ENCODE peak calls at places on chromosomes 2 and 18, in four cellular contexts. B is K562, F is GM12878, Q is HepG2. W is an unnamed sample.

GRCh38 chr18:38011446-38011845 is 445.8 kb upstream of the CELF4 start:
- DNase-seq in Q (no peak), B (no peak), F (no peak), W (no peak)

GRCh38 chr2:83827618-83828017 is 631.5 kb downstream of the SUCLG1 start:
- DNase-seq in F (no peak), B (no peak), Q (no peak), W (no peak)

GRCh38 chr2:238552226-238552625 is 125.5 kb downstream of the ASB1 start:
- DNase-seq in F (no peak), Q (no peak), B (no peak), W (no peak)

GRCh38 chr18:26335139-26335933 is 109.1 kb downstream of the TAF4B start:
- DNase-seq in B (no peak), Q (no peak), F (no peak), W (no peak)

GRCh38 chr2:135985018-135985825 is at the start of gene DARS1:
- DNase-seq in Q (peak; percentile 96), B (peak; percentile 93), F (peak; percentile 79), W (peak; percentile 82)

GRCh38 chr2:43495727-43496126 is 100.1 kb downstream of the THADA start:
- DNase-seq in F (no peak), B (no peak), Q (no peak), W (no peak)

GRCh38 chr18:37393945-37394609 is 171.5 kb downstream of the CELF4 start:
- DNase-seq in Q (no peak), F (no peak), B (peak; percentile 77), W (peak; percentile 43)

GRCh38 chr18:8754995-8755955 is 49.9 kb downstream of the MTCL1 start:
- DNase-seq in B (no peak), F (peak; percentile 7), Q (no peak), W (no peak)

GRCh38 chr2:175251425-175252041 is 70.0 kb upstream of the ATP5MC3 start:
- DNase-seq in Q (peak; percentile 36), B (peak; percentile 36), F (no peak), W (peak; percentile 46)

GRCh38 chr18:55275042-55275897 is 312.7 kb downstream of the TCF4 start:
- DNase-seq in F (no peak), B (peak; percentile 19), Q (no peak), W (peak; percentile 23)

GRCh38 chr2:97698530-97698929 is 14.8 kb upstream of the ZAP70 start:
- DNase-seq in F (no peak), B (no peak), Q (no peak), W (no peak)

GRCh38 chr2:107091163-107091864 is 205.3 kb upstream of the ST6GAL2 start:
- DNase-seq in B (no peak), F (no peak), Q (no peak), W (peak; percentile 3)

GRCh38 chr2:189835855-189836558 is 51.8 kb downstream of the PMS1 start:
- DNase-seq in F (no peak), Q (no peak), B (no peak), W (peak; percentile 31)

GRCh38 chr2:76197428-76197827 is 486.7 kb upstream of the GCFC2 start:
- DNase-seq in Q (no peak), B (no peak), F (no peak), W (no peak)

GRCh38 chr2:218290316-218291261 is 1.7 kb downstream of the TMBIM1 start:
- DNase-seq in F (peak; percentile 80), B (no peak), Q (no peak), W (no peak)

GRCh38 chr2:15186118-15186517 is 375.0 kb downstream of the NBAS start:
- DNase-seq in B (no peak), Q (no peak), F (no peak), W (no peak)

GRCh38 chr2:15184491-15184890 is 376.6 kb downstream of the NBAS start:
- DNase-seq in Q (no peak), B (no peak), F (no peak), W (no peak)

GRCh38 chr2:15191801-15192200 is 369.3 kb downstream of the NBAS start:
- DNase-seq in B (peak; percentile 45), F (no peak), Q (no peak), W (no peak)

DNA sequence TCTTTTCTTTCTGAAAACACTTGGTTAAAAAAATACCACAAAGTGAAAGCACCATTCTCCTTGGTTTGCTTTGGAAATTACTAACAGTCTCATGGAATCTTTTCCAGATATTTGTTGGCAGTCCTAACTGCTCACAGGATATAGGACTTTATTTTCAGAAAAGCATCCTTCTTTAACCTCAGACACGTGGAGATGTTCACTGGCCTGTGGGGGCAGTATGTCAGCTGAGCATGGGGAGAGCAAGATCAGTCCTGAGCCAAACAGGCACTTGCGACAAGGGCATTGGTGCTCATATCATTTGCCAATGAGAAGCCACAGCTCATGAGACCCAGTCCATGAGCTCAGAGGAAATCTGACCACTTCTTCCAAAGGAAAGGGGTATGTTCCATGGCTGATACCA is 371.9 kb downstream of the NBAS start:
- DNase-seq in Q (no peak), F (no peak), B (no peak), W (no peak)
- TF ChIP-seq POLR2AphosphoS2 in Q (no peak), F (no peak), B (no peak), W (no peak)

GRCh38 chr2:85448840-85449588 is 30.5 kb downstream of the SH2D6 start:
- DNase-seq in F (no peak), B (no peak), Q (no peak), W (no peak)

GRCh38 chr2:85457043-85457442 is 38.5 kb downstream of the SH2D6 start:
- DNase-seq in F (no peak), Q (no peak), B (no peak), W (no peak)

GRCh38 chr2:85447222-85447585 is 28.7 kb downstream of the SH2D6 start:
- DNase-seq in B (no peak), Q (no peak), F (no peak), W (no peak)

GRCh38 chr2:85455552-85456090 is 37.1 kb downstream of the SH2D6 start:
- DNase-seq in F (no peak), B (no peak), Q (peak; percentile 44), W (no peak)

DNA sequence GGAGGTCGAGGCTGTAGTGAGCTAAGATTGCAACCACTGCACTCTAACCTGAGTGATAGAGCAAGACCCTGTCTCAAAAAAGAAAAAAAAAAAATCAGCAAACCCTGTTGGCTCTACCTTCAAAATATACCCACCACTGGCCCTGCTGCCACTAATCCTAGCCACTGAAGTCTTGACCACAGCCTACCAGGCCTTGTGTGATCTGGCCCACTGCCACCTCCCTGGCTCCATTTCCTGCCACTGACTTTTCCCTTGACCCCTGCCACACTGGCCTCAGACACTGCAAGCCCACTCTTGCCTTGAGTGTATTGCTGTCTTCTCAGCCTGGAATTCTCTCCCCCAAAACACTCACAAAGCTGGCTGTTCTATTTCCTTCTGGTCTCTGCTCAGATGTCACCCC is 33.7 kb downstream of the SH2D6 start:
- DNase-seq in B (no peak), F (no peak), Q (no peak), W (no peak)
- TF ChIP-seq POLR2AphosphoS2 in B (no peak), F (no peak), Q (no peak), W (no peak)

DNA sequence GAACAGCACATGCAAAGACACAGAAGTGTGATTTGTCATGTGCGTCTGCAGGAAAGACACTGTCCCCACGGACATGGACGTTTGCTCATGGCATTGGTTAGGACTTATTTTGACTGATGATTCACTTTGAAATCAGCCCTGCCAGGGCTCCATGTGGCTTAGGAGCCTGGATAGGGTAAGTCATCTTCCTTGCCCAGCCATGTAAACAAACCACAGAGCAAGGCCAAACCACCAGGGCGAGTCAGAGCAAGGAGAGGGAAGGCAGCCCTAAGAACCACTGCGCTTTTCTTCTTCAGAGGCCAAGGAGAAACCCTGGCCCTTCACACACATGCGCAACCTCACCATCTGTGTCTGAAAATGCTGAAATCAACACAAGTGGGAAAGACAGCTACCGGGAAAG is 88.8 kb downstream of the GFPT1 start:
- DNase-seq in B (no peak), Q (peak; percentile 37), F (no peak), W (peak; percentile 64)
- TF ChIP-seq POLR2AphosphoS2 in B (no peak), Q (no peak), F (no peak), W (no peak)

DNA sequence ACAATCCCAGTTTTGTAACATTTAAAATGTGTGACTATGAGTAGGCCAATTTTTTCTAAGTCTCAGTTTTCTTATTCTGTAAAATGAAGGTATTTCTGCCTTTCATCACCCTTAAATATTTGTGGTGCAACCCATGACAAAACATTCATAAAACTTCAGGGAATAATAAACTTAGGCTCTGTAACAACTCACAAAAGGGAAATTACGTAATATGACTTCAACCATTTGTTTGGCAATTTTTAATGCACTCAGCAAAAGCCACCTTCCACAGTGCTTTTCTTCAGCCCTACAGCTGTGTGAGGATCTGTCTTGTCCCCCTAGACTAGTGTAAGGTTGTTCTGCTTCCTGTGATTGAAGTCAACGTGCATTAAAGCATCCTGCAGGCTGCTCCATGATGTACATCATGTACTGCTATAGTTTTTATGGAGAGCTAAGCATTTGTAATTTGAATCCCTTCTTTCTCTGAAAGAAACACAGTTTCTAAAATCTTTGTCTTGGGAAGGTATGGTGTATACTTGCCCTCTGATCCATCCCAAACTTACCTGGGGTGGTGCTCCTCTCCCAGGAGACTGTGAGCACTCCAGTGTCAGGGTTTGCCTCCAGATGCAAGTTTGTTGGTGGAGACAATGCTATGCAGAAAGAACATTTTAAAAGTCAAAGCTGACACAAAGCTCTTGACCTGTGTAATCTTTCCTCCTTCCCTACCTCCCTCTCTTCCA is 39.1 kb downstream of the FN1 start:
- DNase-seq in F (no peak), Q (no peak), B (no peak), W (no peak)
- TF ChIP-seq POLR2AphosphoS2 in F (no peak), Q (peak; percentile 19), B (no peak), W (no peak)

GRCh38 chr18:41761329-41762028 is 193.6 kb upstream of the PIK3C3 start:
- DNase-seq in B (no peak), F (no peak), Q (no peak), W (peak; percentile 8)
- TF ChIP-seq POLR2AphosphoS2 in B (no peak), F (no peak), Q (no peak), W (no peak)

GRCh38 chr2:85872536-85873161 is 16.1 kb downstream of the ST3GAL5 start:
- DNase-seq in F (no peak), B (no peak), Q (no peak), W (no peak)

GRCh38 chr2:85868837-85869236 is 20.0 kb downstream of the ST3GAL5 start:
- DNase-seq in F (no peak), Q (no peak), B (no peak), W (no peak)

GRCh38 chr2:85871494-85872164 is 17.2 kb downstream of the ST3GAL5 start:
- DNase-seq in Q (no peak), B (no peak), F (no peak), W (no peak)

GRCh38 chr2:85875613-85876012 is 13.2 kb downstream of the ST3GAL5 start:
- DNase-seq in B (no peak), F (no peak), Q (no peak), W (no peak)

DNA sequence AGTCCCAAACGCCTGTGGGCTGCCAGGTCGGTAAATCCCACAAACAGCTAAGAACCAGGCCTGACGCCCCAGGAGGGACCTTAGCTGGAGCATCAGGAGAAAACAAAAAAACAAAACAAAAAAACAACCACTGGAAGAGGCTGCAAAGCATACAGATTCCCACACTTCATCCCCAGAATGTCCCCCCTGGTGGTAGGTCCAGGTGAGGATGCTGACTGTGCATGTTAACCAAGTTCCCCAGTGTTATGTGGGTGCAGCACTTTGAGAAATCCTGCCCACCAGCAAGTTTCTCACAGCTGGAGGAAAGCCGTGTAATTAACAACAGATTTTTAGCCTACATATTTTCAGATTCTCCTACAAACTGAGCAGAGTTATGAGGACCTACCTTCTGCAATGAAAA is 15.1 kb downstream of the ST3GAL5 start:
- DNase-seq in F (no peak), B (peak; percentile 44), Q (no peak), W (no peak)
- TF ChIP-seq POLR2AphosphoS2 in F (no peak), B (no peak), Q (no peak), W (no peak)